ENCODE peak calls at places on chromosomes 11 and 22, in nine cellular contexts. G is lung; J is right atrium auricular region; H is esophagus squamous epithelium; E is fibroblast of lung; D is stomach; W is sigmoid colon; L is IMR-90; Q is naive thymus-derived CD4-positive, alpha-beta T cell. X is an unnamed sample.

GRCh38 chr22:31917227-31917921 is 27.0 kb upstream of the YWHAH start:
- DNase-seq in G (peak; percentile 34), J (no peak), H (no peak), E (no peak), D (no peak), W (no peak), L (no peak), Q (no peak), X (peak; percentile 23)

GRCh38 chr11:57982763-57983162 is 40.9 kb upstream of the OR9Q1 start:
- DNase-seq in G (no peak), J (no peak), H (no peak), E (no peak), D (no peak), W (no peak), L (no peak), Q (no peak), X (peak; percentile 51)

GRCh38 chr11:95485115-95485900 is 254.3 kb upstream of the SESN3 start:
- DNase-seq in G (no peak), J (no peak), H (no peak), E (no peak), D (no peak), W (no peak), L (no peak), Q (no peak), X (no peak)

GRCh38 chr11:101401245-101401644 is 182.6 kb downstream of the TRPC6 start:
- DNase-seq in G (no peak), J (no peak), H (no peak), E (peak; percentile 44), D (no peak), W (no peak), L (peak; percentile 53), Q (no peak), X (no peak)

GRCh38 chr11:70191495-70192140 is 11.5 kb upstream of the FADD start:
- DNase-seq in G (peak; percentile 72), J (peak; percentile 79), H (no peak), E (peak; percentile 49), D (peak; percentile 87), W (no peak), L (peak; percentile 49), Q (no peak), X (peak; percentile 51)

GRCh38 chr11:130247289-130247688 is 67.4 kb downstream of the ZBTB44 start:
- DNase-seq in G (no peak), J (no peak), H (no peak), E (no peak), D (no peak), W (no peak), L (no peak), Q (no peak), X (no peak)

GRCh38 chr11:20158597-20159257 is 1.5 kb downstream of the DBX1 start:
- DNase-seq in G (peak; percentile 59), J (no peak), H (no peak), E (peak; percentile 71), D (peak; percentile 41), W (peak; percentile 61), L (peak; percentile 50), Q (no peak), X (peak; percentile 94)

GRCh38 chr11:97574976-97575665 is 1185.3 kb downstream of the JRKL start:
- DNase-seq in G (no peak), J (no peak), H (no peak), E (no peak), D (no peak), W (no peak), L (no peak), Q (no peak), X (no peak)

GRCh38 chr22:30220338-30221009 is 26.1 kb downstream of the LIF start:
- DNase-seq in G (no peak), J (no peak), H (no peak), E (no peak), D (no peak), W (no peak), L (no peak), Q (no peak), X (no peak)

GRCh38 chr11:105937738-105938137 is 84.3 kb downstream of the MSANTD4 start:
- DNase-seq in G (no peak), J (no peak), H (no peak), E (peak; percentile 39), D (no peak), W (no peak), L (peak; percentile 46), Q (no peak), X (no peak)

GRCh38 chr22:31085493-31085824 is 4.3 kb downstream of the SMTN start:
- DNase-seq in G (no peak), J (no peak), H (no peak), E (no peak), D (no peak), W (peak; percentile 84), L (no peak), Q (no peak), X (no peak)

GRCh38 chr22:42284643-42285181 is 14.3 kb upstream of the TCF20 start:
- DNase-seq in G (no peak), J (no peak), H (no peak), E (no peak), D (no peak), W (no peak), L (no peak), Q (no peak), X (no peak)

GRCh38 chr11:117903505-117904382 is 25.5 kb downstream of the TMPRSS13 start:
- DNase-seq in G (no peak), J (no peak), H (no peak), E (no peak), D (no peak), W (peak; percentile 56), L (no peak), Q (no peak), X (no peak)

GRCh38 chr22:44088976-44089570 is 65.0 kb downstream of the PARVB start:
- DNase-seq in G (no peak), J (no peak), H (no peak), E (no peak), D (no peak), W (peak; percentile 83), L (peak; percentile 22), Q (no peak), X (no peak)

GRCh38 chr11:9708544-9708943 is 44.7 kb downstream of the SWAP70 start:
- DNase-seq in G (no peak), J (no peak), H (no peak), E (no peak), D (no peak), W (no peak), L (peak; percentile 35), Q (no peak), X (no peak)

GRCh38 chr11:65952052-65952521 is 6.8 kb downstream of the TSGA10IP start:
- DNase-seq in G (no peak), J (no peak), H (no peak), E (no peak), D (no peak), W (no peak), L (no peak), Q (no peak), X (no peak)

GRCh38 chr11:45092901-45093760 is 53.3 kb upstream of the PRDM11 start:
- DNase-seq in G (no peak), J (no peak), H (no peak), E (peak; percentile 80), D (peak; percentile 23), W (no peak), L (peak; percentile 85), Q (no peak), X (no peak)

GRCh38 chr22:37985751-37986281 is 1.5 kb upstream of the SOX10 start:
- DNase-seq in G (no peak), J (no peak), H (no peak), E (no peak), D (no peak), W (no peak), L (no peak), Q (no peak), X (no peak)

GRCh38 chr11:134429104-134429503 is 17.1 kb upstream of the B3GAT1 start:
- DNase-seq in G (no peak), J (no peak), H (no peak), E (no peak), D (no peak), W (no peak), L (no peak), Q (no peak), X (no peak)
- H3K4me1 ChIP-seq in G (no peaks in the 10 kb centered on the region), J (no peaks in the 10 kb centered on the region), H (no peaks in the 10 kb centered on the region), E (no peaks in the 10 kb centered on the region), D (no peaks in the 10 kb centered on the region), W (no peaks in the 10 kb centered on the region), L (no peaks in the 10 kb centered on the region), Q (no peaks in the 10 kb centered on the region), X (no peaks in the 10 kb centered on the region)

GRCh38 chr11:121426476-121427454 is 25.3 kb upstream of the SORL1 start:
- DNase-seq in G (no peak), J (no peak), H (no peak), E (no peak), D (peak; percentile 56), W (peak; percentile 67), L (no peak), Q (no peak), X (no peak)
- H3K4me3 ChIP-seq in G (no peak overlapping the region), J (peak overlapping the region; percentile 38), H (peak overlapping the region; percentile 58), E (no peak overlapping the region), D (peak overlapping the region; percentile 22), W (no peak overlapping the region), L (no peak overlapping the region), Q (peak overlapping the region; percentile 44), X (no peak overlapping the region)

GRCh38 chr11:73325036-73325981 is 17.2 kb downstream of the ARHGEF17 start:
- DNase-seq in G (no peak), J (no peak), H (no peak), E (peak; percentile 78), D (no peak), W (peak; percentile 83), L (peak; percentile 56), Q (no peak), X (peak; percentile 26)

GRCh38 chr11:73323464-73323863 is 15.4 kb downstream of the ARHGEF17 start:
- DNase-seq in G (peak; percentile 57), J (peak; percentile 78), H (no peak), E (peak; percentile 67), D (peak; percentile 47), W (peak; percentile 94), L (peak; percentile 77), Q (no peak), X (peak; percentile 74)

GRCh38 chr11:73324665-73325035 is 16.6 kb downstream of the ARHGEF17 start:
- DNase-seq in G (no peak), J (no peak), H (no peak), E (no peak), D (no peak), W (no peak), L (no peak), Q (no peak), X (no peak)

GRCh38 chr11:73322986-73323306 is 14.9 kb downstream of the ARHGEF17 start:
- DNase-seq in G (no peak), J (no peak), H (no peak), E (no peak), D (no peak), W (no peak), L (no peak), Q (no peak), X (no peak)

GRCh38 chr11:73324116-73324515 is 16.0 kb downstream of the ARHGEF17 start:
- DNase-seq in G (no peak), J (no peak), H (no peak), E (no peak), D (peak; percentile 51), W (peak; percentile 69), L (no peak), Q (no peak), X (no peak)
- H3K4me1 ChIP-seq in G (peaks cover 19% of the 10 kb centered on the region), J (peaks cover 93% of the 10 kb centered on the region), H (peaks cover 33% of the 10 kb centered on the region), E (peaks cover 83% of the 10 kb centered on the region), D (peaks cover 71% of the 10 kb centered on the region), W (no peaks in the 10 kb centered on the region), L (peaks cover 74% of the 10 kb centered on the region), Q (no peaks in the 10 kb centered on the region), X (peaks cover 34% of the 10 kb centered on the region)

DNA sequence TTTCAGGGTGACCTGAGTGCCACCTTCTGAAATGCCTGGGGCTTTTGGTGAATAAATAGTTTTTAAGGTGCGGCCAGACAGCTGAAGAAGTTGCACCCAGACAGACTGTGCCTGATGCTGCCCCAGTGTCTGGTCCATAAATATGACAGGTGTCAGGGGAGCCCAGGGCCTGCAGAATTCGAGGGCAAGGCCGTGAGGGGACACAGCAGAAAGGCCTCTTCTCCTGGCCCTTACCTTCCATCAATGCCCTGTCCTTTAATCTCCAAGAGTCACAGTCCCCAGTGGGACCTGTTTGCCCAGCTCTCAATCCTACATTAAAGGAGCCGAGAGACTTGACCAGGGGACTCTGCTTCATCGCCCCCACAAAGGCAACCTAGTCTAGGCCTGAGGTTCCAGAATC is 45.7 kb downstream of the NAT10 start:
- DNase-seq in G (no peak), J (no peak), H (no peak), E (no peak), D (no peak), W (peak; percentile 10), L (no peak), Q (no peak), X (no peak)
- H3K4me3 ChIP-seq in G (no peak overlapping the region), J (no peak overlapping the region), H (no peak overlapping the region), E (no peak overlapping the region), D (no peak overlapping the region), W (no peak overlapping the region), L (no peak overlapping the region), Q (no peak overlapping the region), X (no peak overlapping the region)

X was measured in SJCRH30.